ENCODE peak calls at places on chromosomes 12 and 14, in eight cellular contexts. A, L, I, E, H, O, S and D are unnamed samples.

GRCh38 chr12:119678459-119678858 is 10.5 kb downstream of the PRKAB1 start:
- DNase-seq in A (no peak), L (no peak), I (no peak), E (no peak), H (no peak), O (no peak), S (peak; percentile 43), D (no peak)

GRCh38 chr12:110798461-110798860 is 48.3 kb upstream of the CCDC63 start:
- DNase-seq in A (no peak), L (no peak), I (no peak), E (no peak), H (no peak), O (no peak), S (no peak), D (no peak)

GRCh38 chr14:87186745-87187144 is 806.2 kb downstream of the GALC start:
- DNase-seq in A (no peak), L (no peak), I (no peak), E (no peak), H (peak; percentile 84), O (no peak), S (no peak), D (no peak)

GRCh38 chr14:70808023-70808401 is 1.3 kb downstream of the MAP3K9 start:
- DNase-seq in A (no peak), L (no peak), I (peak; percentile 57), E (no peak), H (peak; percentile 96), O (no peak), S (no peak), D (no peak)

GRCh38 chr12:40439771-40440492 is 215.1 kb downstream of the LRRK2 start:
- DNase-seq in A (no peak), L (no peak), I (no peak), E (no peak), H (no peak), O (no peak), S (no peak), D (no peak)

GRCh38 chr14:69547701-69548348 is 26.8 kb downstream of the CCDC177 start:
- DNase-seq in A (no peak), L (peak; percentile 26), I (peak; percentile 61), E (no peak), H (no peak), O (no peak), S (peak; percentile 12), D (no peak)

GRCh38 chr12:109900752-109901580 is 892 bp downstream of the TCHP start:
- DNase-seq in A (no peak), L (peak; percentile 25), I (no peak), E (peak; percentile 17), H (peak; percentile 73), O (no peak), S (peak; percentile 6), D (no peak)

GRCh38 chr12:95551913-95552516 is 739 bp upstream of the USP44 start:
- DNase-seq in A (no peak), L (no peak), I (no peak), E (no peak), H (no peak), O (no peak), S (no peak), D (no peak)

GRCh38 chr12:53995311-53996187 is 4.4 kb upstream of the HOXC9 start:
- DNase-seq in A (no peak), L (no peak), I (peak; percentile 71), E (no peak), H (no peak), O (peak; percentile 95), S (no peak), D (peak; percentile 77)

GRCh38 chr14:32564591-32564990 is 235.5 kb downstream of the AKAP6 start:
- DNase-seq in A (peak; percentile 8), L (peak; percentile 28), I (peak; percentile 28), E (peak; percentile 21), H (no peak), O (no peak), S (peak; percentile 43), D (peak; percentile 72)

GRCh38 chr14:68211886-68212285 is 392.3 kb downstream of the RAD51B start:
- DNase-seq in A (no peak), L (no peak), I (no peak), E (no peak), H (no peak), O (no peak), S (no peak), D (no peak)

GRCh38 chr14:64605926-64606685 is 56.3 kb downstream of the PPP1R36 start:
- DNase-seq in A (peak; percentile 25), L (peak; percentile 57), I (no peak), E (no peak), H (no peak), O (no peak), S (peak; percentile 21), D (no peak)

GRCh38 chr14:70873627-70874026 is 33.6 kb upstream of the PCNX1 start:
- DNase-seq in A (no peak), L (no peak), I (no peak), E (no peak), H (peak; percentile 71), O (no peak), S (no peak), D (no peak)

GRCh38 chr12:69685810-69686209 is 13.3 kb downstream of the BEST3 start:
- DNase-seq in A (peak; percentile 81), L (peak; percentile 67), I (no peak), E (peak; percentile 48), H (no peak), O (no peak), S (peak; percentile 81), D (peak; percentile 53)

GRCh38 chr14:77498120-77498979 is at the start of gene ISM2:
- DNase-seq in A (peak; percentile 28), L (peak; percentile 75), I (peak; percentile 69), E (peak; percentile 23), H (peak; percentile 86), O (no peak), S (peak; percentile 19), D (peak; percentile 20)

GRCh38 chr12:38823743-38824142 is 81.6 kb downstream of the CPNE8 start:
- DNase-seq in A (no peak), L (peak; percentile 15), I (no peak), E (peak; percentile 20), H (no peak), O (no peak), S (peak; percentile 46), D (peak; percentile 14)

GRCh38 chr14:39442293-39442692 is 10.1 kb upstream of the FBXO33 start:
- DNase-seq in A (peak; percentile 37), L (no peak), I (no peak), E (no peak), H (no peak), O (no peak), S (peak; percentile 28), D (peak; percentile 18)

GRCh38 chr12:132296063-132296462 is 33.3 kb downstream of the GALNT9 start:
- DNase-seq in A (no peak), L (no peak), I (no peak), E (no peak), H (no peak), O (no peak), S (no peak), D (no peak)
- H3K4me3 ChIP-seq in A (no peak overlapping the region), L (no peak overlapping the region), I (no peak overlapping the region), E (no peak overlapping the region), H (no peak overlapping the region), O (no peak overlapping the region), S (no peak overlapping the region), D (no peak overlapping the region)

DNA sequence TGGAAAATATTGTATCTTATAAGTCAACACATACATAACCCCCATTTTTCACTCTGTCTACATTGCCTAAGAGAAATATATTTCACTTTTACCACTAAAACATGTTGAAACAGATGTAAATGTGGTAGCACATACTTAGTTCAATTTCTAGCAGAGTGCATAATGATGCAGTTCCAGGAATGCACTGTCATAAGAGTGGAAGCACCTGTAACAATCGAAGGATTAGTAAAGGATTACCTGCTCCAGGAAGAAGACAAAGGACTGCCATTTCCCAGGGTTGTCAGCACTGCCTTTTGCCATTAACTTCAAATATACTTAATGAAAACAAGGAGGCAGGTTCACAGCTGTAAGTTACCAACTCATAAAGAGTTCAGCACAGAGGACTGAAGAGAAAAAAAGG is 24.6 kb downstream of the DAD1 start:
- DNase-seq in A (no peak), L (no peak), I (no peak), E (no peak), H (no peak), O (no peak), S (no peak), D (no peak)
- H3K4me3 ChIP-seq in A (no peak overlapping the region), L (no peak overlapping the region), I (no peak overlapping the region), E (no peak overlapping the region), H (no peak overlapping the region), O (no peak overlapping the region), S (no peak overlapping the region), D (no peak overlapping the region)

GRCh38 chr12:62817556-62818271 is 117.2 kb downstream of the PPM1H start:
- DNase-seq in A (peak; percentile 61), L (peak; percentile 35), I (no peak), E (peak; percentile 48), H (no peak), O (no peak), S (peak; percentile 70), D (peak; percentile 13)
- H3K4me3 ChIP-seq in A (peak overlapping the region; percentile 15), L (no peak overlapping the region), I (no peak overlapping the region), E (peak overlapping the region; percentile 19), H (no peak overlapping the region), O (no peak overlapping the region), S (peak overlapping the region; percentile 24), D (no peak overlapping the region)

DNA sequence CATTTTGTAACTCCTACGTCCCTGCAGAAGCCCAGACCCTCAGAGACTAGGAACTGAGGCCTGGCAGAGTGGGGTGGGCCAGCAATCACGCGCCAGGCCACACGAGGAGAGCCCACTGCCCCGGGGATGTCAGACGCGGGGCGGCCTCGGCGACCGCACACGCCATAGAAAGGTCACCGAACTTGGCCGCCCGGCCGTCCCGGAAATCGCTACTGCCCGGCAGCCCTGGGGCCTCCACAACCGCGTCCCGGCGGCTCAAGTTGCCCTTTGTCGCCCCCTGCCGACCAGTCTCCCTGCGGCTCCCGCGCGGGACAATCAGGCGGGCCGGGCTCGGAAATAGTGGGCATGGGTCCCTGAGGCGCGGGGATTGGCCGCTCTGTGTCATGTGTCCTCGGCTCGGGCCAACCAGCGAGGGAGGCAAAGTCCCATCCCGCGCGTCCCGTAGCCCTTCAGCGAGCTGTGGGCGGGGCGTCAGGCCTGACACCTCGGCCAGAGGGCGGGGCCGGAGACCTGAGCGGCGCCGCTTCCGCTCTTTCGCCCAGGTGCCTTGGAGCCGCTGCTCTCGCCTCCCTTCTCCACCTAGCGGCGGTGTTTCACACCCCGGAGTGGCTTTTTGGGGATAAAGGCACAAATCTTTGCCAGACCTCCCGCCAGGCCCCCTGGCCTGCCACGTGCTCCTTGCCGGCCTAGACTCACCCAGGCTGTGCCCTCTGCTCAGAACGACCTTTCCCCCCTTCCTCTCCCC is 33.4 kb upstream of the DEGS2 start:
- DNase-seq in A (peak; percentile 91), L (peak; percentile 97), I (peak; percentile 100), E (peak; percentile 94), H (peak; percentile 100), O (peak; percentile 100), S (peak; percentile 96), D (peak; percentile 95)
- H3K4me3 ChIP-seq in A (peak overlapping the region; percentile 52), L (peak overlapping the region; percentile 41), I (no peak overlapping the region), E (peak overlapping the region; percentile 66), H (peak overlapping the region; percentile 64), O (no peak overlapping the region), S (peak overlapping the region; percentile 49), D (peak overlapping the region; percentile 67)